ENCODE peak calls at places on chromosomes 12 and 14, in seven cellular contexts. S is prostate gland, A is sigmoid colon, U is suprapubic skin, V is NB4, O is spleen, R is uterus. N is an unnamed sample.

GRCh38 chr12:64323476-64324225 is 66.9 kb downstream of the C12orf56 start:
- DNase-seq in S (no peak), A (no peak), U (no peak), V (no peak), O (no peak), R (no peak), N (no peak)

GRCh38 chr12:13205809-13206559 is 9.5 kb downstream of the EMP1 start:
- DNase-seq in S (no peak), A (no peak), U (no peak), V (peak), O (no peak), R (no peak), N (no peak)

GRCh38 chr14:88270781-88271180 is 52.3 kb downstream of the KCNK10 start:
- DNase-seq in S (no peak), A (no peak), U (no peak), V (no peak), O (no peak), R (no peak), N (peak)

GRCh38 chr14:41609704-41610183 is 3.1 kb downstream of the LRFN5 start:
- DNase-seq in S (peak), A (peak), U (peak), V (no peak), O (peak), R (peak), N (no peak)

GRCh38 chr14:25833341-25834121 is 764.3 kb downstream of the NOVA1 start:
- DNase-seq in S (peak), A (no peak), U (no peak), V (peak), O (no peak), R (peak), N (peak)

GRCh38 chr14:34035177-34035933 is 84.5 kb upstream of the EGLN3 start:
- DNase-seq in S (peak), A (no peak), U (no peak), V (no peak), O (no peak), R (no peak), N (peak)

GRCh38 chr14:35391388-35391710 is 13.2 kb downstream of the NFKBIA start:
- DNase-seq in S (no peak), A (no peak), U (no peak), V (no peak), O (no peak), R (no peak), N (no peak)

GRCh38 chr12:89880695-89881350 is 172.2 kb upstream of the ATP2B1 start:
- DNase-seq in S (no peak), A (no peak), U (no peak), V (peak), O (peak), R (no peak), N (peak)

GRCh38 chr12:123752046-123752445 is 10.1 kb upstream of the DNAH10 start:
- DNase-seq in S (no peak), A (no peak), U (no peak), V (no peak), O (no peak), R (no peak), N (no peak)

GRCh38 chr12:131355688-131356245 is 355.1 kb upstream of the SFSWAP start:
- DNase-seq in S (no peak), A (no peak), U (peak), V (no peak), O (no peak), R (no peak), N (no peak)

GRCh38 chr14:72443991-72444431 is 449.9 kb downstream of the DPF3 start:
- DNase-seq in S (no peak), A (no peak), U (no peak), V (peak), O (no peak), R (no peak), N (no peak)

GRCh38 chr12:131105736-131106356 is 152.1 kb downstream of the ADGRD1 start:
- DNase-seq in S (no peak), A (no peak), U (peak), V (peak), O (peak), R (no peak), N (no peak)

GRCh38 chr14:81018245-81018644 is 62.8 kb downstream of the TSHR start:
- DNase-seq in S (no peak), A (no peak), U (no peak), V (peak), O (no peak), R (no peak), N (no peak)

GRCh38 chr12:43578782-43579181 is 26.8 kb upstream of the ADAMTS20 start:
- DNase-seq in S (no peak), A (no peak), U (no peak), V (no peak), O (no peak), R (no peak), N (no peak)

GRCh38 chr12:96240251-96240650 is 46.1 kb downstream of the ELK3 start:
- DNase-seq in S (no peak), A (peak), U (no peak), V (no peak), O (no peak), R (no peak), N (no peak)

GRCh38 chr14:50559990-50560928 is at the start of gene ATL1:
- DNase-seq in S (peak), A (peak), U (peak), V (peak), O (peak), R (peak), N (peak)

DNA sequence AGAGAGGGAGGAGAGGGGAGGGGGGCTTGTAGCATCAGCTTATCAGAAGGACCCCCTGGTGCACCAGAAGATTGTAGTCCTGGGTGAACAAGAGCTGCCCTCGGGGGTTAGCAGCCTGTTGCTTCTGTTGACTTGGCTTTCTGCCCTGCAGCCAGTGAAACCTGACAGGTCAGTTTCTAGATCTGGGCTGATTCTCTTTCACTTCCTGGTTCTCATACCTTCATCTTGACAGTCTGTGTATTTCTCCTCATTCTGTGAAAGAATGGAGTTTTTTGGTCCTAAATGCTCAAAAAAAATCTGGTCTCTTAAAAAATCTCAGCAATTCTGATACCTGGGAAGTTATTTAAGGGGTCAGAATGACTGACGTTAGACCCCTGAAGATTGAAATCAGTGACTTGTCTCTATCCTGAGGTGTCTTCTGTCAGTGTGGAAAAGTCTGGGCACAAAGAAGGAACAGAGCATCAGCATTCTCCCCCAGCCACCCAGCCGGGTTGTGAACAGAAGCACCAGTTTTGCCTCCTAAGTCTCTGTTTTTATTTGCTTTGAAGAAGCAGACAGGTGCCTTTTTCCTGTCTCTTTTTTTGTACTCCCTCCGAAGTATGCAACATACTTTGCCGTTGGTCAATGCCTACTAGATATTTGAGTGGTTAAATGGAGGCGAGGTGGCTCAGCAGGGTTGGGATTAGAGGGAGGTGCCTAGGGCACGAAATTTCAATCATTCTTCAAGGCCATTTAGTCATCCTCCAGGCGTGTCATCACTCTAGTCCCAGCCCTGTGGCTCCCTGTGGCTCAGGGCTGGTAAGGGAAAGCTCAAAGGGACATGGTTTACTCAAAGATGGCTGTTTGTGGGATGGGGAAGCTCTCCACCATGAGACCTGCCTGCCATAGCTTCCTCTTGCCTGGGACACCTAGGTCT is 24.0 kb downstream of the TTC9 start:
- DNase-seq in S (peak), A (no peak), U (no peak), V (no peak), O (no peak), R (no peak), N (peak)
- TF ChIP-seq POLR2A in S (no peak), A (no peak), U (no peak), V (no peak), O (no peak), R (no peak), N (no peak)

DNA sequence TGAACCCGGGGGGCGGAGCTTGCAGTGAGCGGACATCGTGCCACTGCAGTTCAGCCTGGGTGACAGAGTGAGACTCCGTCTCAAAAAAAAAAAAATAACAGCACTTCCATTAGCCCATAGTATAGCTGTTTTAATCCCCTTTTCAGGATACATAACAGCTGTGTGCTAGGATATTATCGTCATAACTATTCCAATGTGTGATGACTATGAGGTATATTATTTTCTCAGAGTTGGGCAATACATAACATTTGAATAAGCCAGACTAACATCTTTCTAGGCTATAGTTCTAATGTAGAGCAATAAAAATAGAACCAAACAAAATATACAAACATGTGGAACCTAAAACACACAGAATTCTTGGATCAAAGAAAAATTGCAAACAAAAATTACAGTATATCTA is 57.1 kb downstream of the MARK3 start:
- DNase-seq in S (no peak), A (no peak), U (no peak), V (no peak), O (no peak), R (no peak), N (no peak)
- TF ChIP-seq POLR2A in S (no peak), A (no peak), U (no peak), V (no peak), O (no peak), R (no peak), N (no peak)

GRCh38 chr14:105069887-105070759 is 4.9 kb upstream of the GPR132 start:
- DNase-seq in S (no peak), A (peak), U (peak), V (peak), O (peak), R (no peak), N (no peak)
- TF ChIP-seq POLR2A in S (no peak), A (no peak), U (no peak), V (no peak), O (no peak), R (no peak), N (no peak)

GRCh38 chr14:91255026-91255695 is 10.7 kb upstream of the GPR68 start:
- DNase-seq in S (no peak), A (no peak), U (no peak), V (no peak), O (no peak), R (no peak), N (no peak)

GRCh38 chr14:91250912-91251311 is 6.4 kb upstream of the GPR68 start:
- DNase-seq in S (no peak), A (no peak), U (no peak), V (no peak), O (no peak), R (no peak), N (no peak)

GRCh38 chr14:91253795-91254323 is 9.4 kb upstream of the GPR68 start:
- DNase-seq in S (no peak), A (no peak), U (no peak), V (peak), O (peak), R (no peak), N (no peak)

GRCh38 chr14:91254456-91254855 is 10.0 kb upstream of the GPR68 start:
- DNase-seq in S (no peak), A (no peak), U (no peak), V (peak), O (no peak), R (no peak), N (no peak)

GRCh38 chr14:91252901-91253794 is 8.6 kb upstream of the GPR68 start:
- DNase-seq in S (peak), A (no peak), U (no peak), V (peak), O (peak), R (peak), N (peak)
- TF ChIP-seq POLR2A in S (no peak), A (no peak), U (no peak), V (no peak), O (no peak), R (no peak), N (no peak)

GRCh38 chr14:71346685-71347084 is 439.4 kb downstream of the PCNX1 start:
- DNase-seq in S (no peak), A (no peak), U (no peak), V (no peak), O (no peak), R (no peak), N (no peak)

GRCh38 chr14:71354142-71354541 is 446.9 kb downstream of the PCNX1 start:
- DNase-seq in S (no peak), A (no peak), U (no peak), V (no peak), O (no peak), R (no peak), N (no peak)

GRCh38 chr14:71344506-71344905 is 437.2 kb downstream of the PCNX1 start:
- DNase-seq in S (no peak), A (no peak), U (no peak), V (no peak), O (no peak), R (no peak), N (no peak)

GRCh38 chr14:71348394-71348793 is 441.1 kb downstream of the PCNX1 start:
- DNase-seq in S (no peak), A (no peak), U (no peak), V (no peak), O (no peak), R (no peak), N (no peak)

GRCh38 chr14:71348817-71349216 is 441.6 kb downstream of the PCNX1 start:
- DNase-seq in S (no peak), A (no peak), U (no peak), V (no peak), O (no peak), R (no peak), N (no peak)
- TF ChIP-seq POLR2A in S (no peak), A (no peak), U (no peak), V (no peak), O (no peak), R (no peak), N (no peak)

GRCh38 chr12:118880745-118881144 is 100.6 kb upstream of the SRRM4 start:
- DNase-seq in S (no peak), A (no peak), U (no peak), V (no peak), O (no peak), R (no peak), N (no peak)

GRCh38 chr12:118884226-118884625 is 97.1 kb upstream of the SRRM4 start:
- DNase-seq in S (no peak), A (no peak), U (no peak), V (no peak), O (no peak), R (no peak), N (no peak)
- TF ChIP-seq POLR2A in S (no peak), A (no peak), U (no peak), V (no peak), O (no peak), R (no peak), N (no peak)

DNA sequence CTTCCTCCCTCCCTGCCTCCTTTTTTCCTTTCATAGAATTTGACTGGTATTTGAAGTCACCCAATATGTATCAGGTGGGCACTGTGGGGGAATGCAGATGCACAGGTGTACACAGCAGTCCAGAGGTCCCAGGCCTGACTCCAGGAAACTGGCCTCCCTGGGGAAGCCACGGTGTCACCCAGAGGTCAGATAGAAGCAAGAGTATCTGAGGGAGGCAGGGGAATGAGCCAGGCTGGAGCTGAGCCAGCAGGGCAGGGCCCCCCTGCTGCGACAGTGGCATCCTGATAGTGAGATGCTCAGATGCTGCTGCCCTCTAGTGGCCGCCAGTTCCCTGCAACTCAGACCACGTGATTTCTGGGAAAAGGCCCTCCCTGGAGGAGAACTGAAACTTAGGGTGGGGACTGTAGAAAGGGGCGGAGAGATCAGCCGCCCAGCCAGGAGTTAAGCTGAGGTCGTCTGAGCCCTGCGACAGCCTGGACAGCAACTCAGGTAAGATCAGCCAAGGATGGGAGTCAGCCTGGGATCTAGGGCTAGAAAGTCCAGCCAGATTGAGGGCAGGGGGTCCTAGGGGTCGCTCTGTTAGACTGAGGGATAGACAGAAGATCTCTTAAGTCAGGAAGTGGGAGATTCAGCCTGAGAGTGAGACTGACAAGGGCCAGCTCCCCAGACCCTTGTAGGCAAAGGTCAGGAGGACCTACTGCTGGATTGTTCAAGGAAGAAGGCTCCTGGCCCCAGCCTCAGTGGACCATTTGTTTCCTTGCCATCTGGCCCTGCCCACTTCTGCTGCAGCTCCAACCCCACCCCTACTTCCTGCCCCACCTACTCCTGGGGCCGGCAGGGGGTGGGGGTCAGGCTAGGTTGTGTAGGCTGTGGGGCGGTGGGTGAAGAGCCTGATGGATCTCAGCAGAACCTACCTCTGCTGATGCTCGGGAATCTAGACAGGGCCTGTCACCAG is at the start of gene IRF9:
- DNase-seq in S (peak), A (peak), U (peak), V (peak), O (peak), R (peak), N (peak)
- TF ChIP-seq POLR2A in S (peak), A (peak), U (peak), V (no peak), O (no peak), R (peak), N (peak)

DNA sequence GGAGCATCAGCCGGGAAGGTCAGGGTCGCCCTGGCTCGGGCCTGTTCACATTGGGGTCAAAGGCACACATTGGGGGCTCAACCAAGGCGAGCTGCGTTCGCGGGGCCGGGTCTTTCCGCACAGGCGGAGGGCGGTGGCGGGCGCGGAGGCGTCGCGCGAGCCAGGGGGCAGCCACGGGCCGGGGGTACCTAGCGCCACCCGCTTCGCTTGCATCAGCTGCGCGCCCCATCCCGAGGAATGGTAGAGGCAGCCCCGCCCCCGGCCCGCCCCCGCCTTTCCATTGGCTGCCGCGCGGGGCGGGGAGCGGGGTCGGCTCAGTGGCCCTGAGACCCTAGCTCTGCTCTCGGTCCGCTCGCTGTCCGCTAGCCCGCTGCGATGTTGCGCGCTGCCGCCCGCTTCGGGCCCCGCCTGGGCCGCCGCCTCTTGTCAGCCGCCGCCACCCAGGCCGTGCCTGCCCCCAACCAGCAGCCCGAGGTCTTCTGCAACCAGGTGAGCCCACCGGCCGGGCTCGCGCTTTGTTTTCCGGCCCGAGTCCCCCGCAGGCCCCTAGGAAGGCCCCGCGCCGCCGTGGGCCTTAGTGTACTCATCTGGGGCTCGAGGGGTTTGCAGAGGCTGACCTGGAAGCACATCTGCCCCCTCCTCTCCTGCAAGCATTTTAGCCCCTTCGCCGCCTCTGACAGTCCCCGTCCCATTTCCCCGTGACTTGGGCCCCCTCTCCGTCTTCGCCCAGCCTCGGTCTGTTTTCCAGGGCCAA is at the start of gene ALDH2:
- DNase-seq in S (peak), A (peak), U (peak), V (peak), O (peak), R (peak), N (peak)
- TF ChIP-seq POLR2A in S (peak), A (peak), U (peak), V (no peak), O (no peak), R (peak), N (peak)

GRCh38 chr12:2691340-2692111 is 103.2 kb upstream of the FKBP4 start:
- DNase-seq in S (no peak), A (no peak), U (no peak), V (no peak), O (peak), R (no peak), N (peak)
- TF ChIP-seq POLR2A in S (no peak), A (no peak), U (no peak), V (no peak), O (no peak), R (no peak), N (peak)

N was measured in transverse colon.